ENCODE peak calls at places on chromosomes 5 and 9, in four cellular contexts. F is HCT116, Z is HepG2, W is K562. B is an unnamed sample.

GRCh38 chr5:180874804-180875582 is 13.9 kb upstream of the ZFP62 start:
- DNase-seq in Z (no peak), F (no peak), W (no peak), B (no peak)

GRCh38 chr5:158382473-158382872 is 523.5 kb upstream of the CLINT1 start:
- DNase-seq in F (peak), Z (no peak), W (no peak), B (peak)

GRCh38 chr9:97237311-97237786 is 70.1 kb upstream of the CCDC180 start:
- DNase-seq in W (peak), F (no peak), Z (peak), B (no peak)

GRCh38 chr5:6606884-6607558 is 25.8 kb downstream of the NSUN2 start:
- DNase-seq in F (no peak), W (no peak), Z (no peak), B (no peak)

GRCh38 chr9:75146229-75146628 is 57.9 kb downstream of the OSTF1 start:
- DNase-seq in F (no peak), Z (no peak), W (no peak), B (no peak)

GRCh38 chr5:173123416-173123815 is 20.9 kb upstream of the BNIP1 start:
- DNase-seq in F (no peak), Z (peak), W (no peak), B (no peak)

GRCh38 chr9:18489861-18490260 is 15.9 kb downstream of the ADAMTSL1 start:
- DNase-seq in Z (no peak), W (no peak), F (no peak), B (no peak)

GRCh38 chr9:129309906-129310305 is 131.8 kb upstream of the IER5L start:
- DNase-seq in W (no peak), Z (no peak), F (no peak), B (no peak)

GRCh38 chr9:84694248-84694647 is 24.7 kb downstream of the NTRK2 start:
- DNase-seq in Z (no peak), F (no peak), W (no peak), B (no peak)

GRCh38 chr9:35994959-35995358 is 37.0 kb upstream of the OR2S2 start:
- DNase-seq in Z (no peak), W (no peak), F (no peak), B (no peak)

GRCh38 chr9:137547687-137548543 is 2.3 kb downstream of the PNPLA7 start:
- DNase-seq in W (no peak), F (no peak), Z (no peak), B (no peak)

GRCh38 chr5:126376443-126376842 is 46.8 kb upstream of the GRAMD2B start:
- DNase-seq in W (no peak), F (no peak), Z (no peak), B (no peak)

GRCh38 chr5:157253547-157253946 is 12.4 kb upstream of the CYFIP2 start:
- DNase-seq in Z (peak), F (peak), W (peak), B (peak)

GRCh38 chr5:174420651-174421407 is 303.6 kb upstream of the MSX2 start:
- DNase-seq in Z (no peak), F (no peak), W (no peak), B (no peak)

GRCh38 chr5:168110384-168110783 is 181.1 kb upstream of the WWC1 start:
- DNase-seq in W (no peak), Z (no peak), F (no peak), B (no peak)

GRCh38 chr9:4832786-4833579 is 40.2 kb downstream of the RCL1 start:
- DNase-seq in Z (peak), W (no peak), F (peak), B (peak)

GRCh38 chr9:97670586-97670985 is 26.6 kb downstream of the XPA start:
- DNase-seq in F (no peak), Z (no peak), W (no peak), B (no peak)

GRCh38 chr5:172571892-172572291 is 69.2 kb upstream of the NEURL1B start:
- DNase-seq in F (no peak), Z (no peak), W (no peak), B (no peak)

GRCh38 chr5:176857514-176858273 is 41.5 kb downstream of the HK3 start:
- DNase-seq in F (no peak), W (no peak), Z (no peak), B (no peak)

GRCh38 chr9:16367605-16368424 is 502.7 kb downstream of the BNC2 start:
- DNase-seq in W (no peak), F (no peak), Z (no peak), B (no peak)

GRCh38 chr9:136472640-136473353 is 10.0 kb downstream of the SEC16A start:
- DNase-seq in F (no peak), Z (no peak), W (no peak), B (no peak)

GRCh38 chr5:34488984-34489383 is 167.1 kb upstream of the RAI14 start:
- DNase-seq in Z (no peak), F (no peak), W (peak), B (no peak)

GRCh38 chr5:176614805-176615478 is 5.0 kb upstream of the GPRIN1 start:
- DNase-seq in F (no peak), W (no peak), Z (no peak), B (no peak)

GRCh38 chr9:109258619-109259321 is 62.1 kb downstream of the EPB41L4B start:
- DNase-seq in W (no peak), F (no peak), Z (no peak), B (no peak)

GRCh38 chr9:80797841-80798688 is 891.3 kb downstream of the TLE1 start:
- DNase-seq in W (no peak), Z (no peak), F (no peak), B (no peak)

GRCh38 chr9:91946196-91946595 is 3.8 kb downstream of the ROR2 start:
- DNase-seq in Z (no peak), F (no peak), W (no peak), B (no peak)

GRCh38 chr9:125477089-125477544 is 215.5 kb downstream of the GAPVD1 start:
- DNase-seq in F (no peak), W (peak), Z (no peak), B (no peak)

GRCh38 chr5:78009937-78010527 is 233.9 kb upstream of the TBCA start:
- DNase-seq in Z (no peak), F (no peak), W (no peak), B (no peak)

GRCh38 chr5:6399978-6400910 is 21.9 kb upstream of the MED10 start:
- DNase-seq in F (no peak), Z (no peak), W (no peak), B (no peak)

GRCh38 chr5:178293815-178294214 is 61.2 kb upstream of the PHYKPL start:
- DNase-seq in F (no peak), Z (no peak), W (no peak), B (no peak)

GRCh38 chr9:93894691-93895079 is 60.5 kb downstream of the BARX1 start:
- DNase-seq in W (no peak), Z (no peak), F (no peak), B (no peak)

GRCh38 chr9:109244179-109245132 is 76.4 kb downstream of the EPB41L4B start:
- DNase-seq in F (peak), W (peak), Z (peak), B (peak)

DNA sequence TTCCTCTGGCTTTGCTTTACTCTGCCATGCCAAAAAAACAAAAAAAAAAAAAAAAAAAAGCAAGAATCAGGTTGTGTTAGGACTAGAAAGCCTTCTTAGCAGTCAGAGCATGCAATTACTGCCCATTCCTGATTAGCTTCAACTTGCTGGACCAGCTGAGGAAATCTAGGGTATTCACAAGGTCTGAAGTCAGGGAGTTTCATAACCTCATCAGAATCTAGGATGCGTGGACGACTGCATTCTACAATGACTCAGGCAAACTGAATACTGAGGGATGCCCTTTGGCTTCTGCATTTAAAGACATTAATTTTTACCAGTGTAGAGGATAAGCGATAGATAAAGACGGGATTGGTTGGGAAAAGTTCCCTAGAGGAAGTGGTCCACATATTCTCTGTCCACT is 39.2 kb upstream of the SHOC1 start:
- DNase-seq in W (no peak), F (no peak), Z (no peak), B (no peak)
- TF ChIP-seq TCF7L2 in W (no peak), F (no peak), Z (no peak), B (no peak)

GRCh38 chr9:127848756-127849504 is 5.5 kb downstream of the ENG start:
- DNase-seq in W (no peak), F (no peak), Z (peak), B (no peak)
- TF ChIP-seq CTCF in W (no peak), F (no peak), Z (no peak), B (no peak)

DNA sequence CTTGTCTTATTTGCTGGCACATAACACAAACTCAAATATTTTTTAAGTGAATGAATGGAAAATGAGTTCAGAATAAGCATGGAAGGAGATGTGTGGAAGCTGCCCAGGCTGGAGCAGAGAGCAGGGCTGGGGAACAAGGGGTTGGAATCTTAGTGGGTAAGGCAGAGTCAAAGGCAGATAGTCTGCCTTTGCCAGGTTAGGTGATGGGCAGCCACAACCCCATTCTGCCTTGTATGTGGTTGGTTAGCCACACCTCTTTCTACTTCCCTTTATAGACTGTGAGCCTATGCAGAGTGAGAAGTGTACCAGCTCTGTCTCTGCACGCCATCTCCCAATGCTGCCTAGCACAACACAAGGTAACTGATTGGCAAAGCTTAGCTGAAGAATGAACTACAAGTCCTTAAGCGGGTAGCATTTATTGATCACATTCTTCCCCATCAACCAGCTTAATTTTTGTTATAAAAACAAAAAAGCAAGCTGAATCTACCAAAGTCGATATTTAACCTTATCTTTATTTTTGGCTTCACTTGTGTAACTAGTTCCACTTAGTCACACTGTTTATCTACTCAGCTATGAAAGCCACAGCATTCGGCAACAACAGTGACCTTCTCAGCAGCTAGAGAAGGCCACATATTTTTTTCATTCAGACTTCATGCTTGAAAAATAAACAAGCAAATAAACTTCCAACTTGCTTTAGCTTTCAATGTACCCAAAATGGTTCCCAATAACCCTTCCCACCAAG is 69.6 kb downstream of the KLHL3 start:
- DNase-seq in F (no peak), W (no peak), Z (no peak), B (no peak)
- TF ChIP-seq SIN3A in F (no peak), W (no peak), Z (no peak), B (no peak)

GRCh38 chr5:73183491-73183891 is 10.5 kb downstream of the TMEM174 start:
- DNase-seq in W (no peak), Z (no peak), F (no peak), B (no peak)
- TF ChIP-seq TCF7L2 in W (no peak), Z (no peak), F (no peak), B (no peak)

GRCh38 chr9:132042324-132042723 is 37.3 kb downstream of the MED27 start:
- DNase-seq in Z (no peak), W (peak), F (peak), B (peak)
- TF ChIP-seq CTCF in Z (no peak), W (no peak), F (no peak), B (no peak)

GRCh38 chr5:139417214-139417613 is 13.3 kb upstream of the SPATA24 start:
- DNase-seq in F (no peak), W (no peak), Z (no peak), B (no peak)
- TF ChIP-seq SIN3A in F (no peak), W (no peak), Z (no peak), B (no peak)

GRCh38 chr9:120741701-120742100 is 27.4 kb upstream of the MEGF9 start:
- DNase-seq in Z (no peak), F (no peak), W (no peak), B (no peak)

GRCh38 chr9:120737411-120737810 is 23.1 kb upstream of the MEGF9 start:
- DNase-seq in F (no peak), W (no peak), Z (no peak), B (no peak)

GRCh38 chr9:120740135-120740534 is 25.9 kb upstream of the MEGF9 start:
- DNase-seq in W (no peak), F (no peak), Z (no peak), B (no peak)

GRCh38 chr9:120745278-120745677 is 31.0 kb upstream of the MEGF9 start:
- DNase-seq in F (no peak), W (no peak), Z (no peak), B (no peak)

GRCh38 chr9:120742951-120743416 is 28.7 kb upstream of the MEGF9 start:
- DNase-seq in F (peak), Z (peak), W (peak), B (peak)
- TF ChIP-seq TCF7L2 in F (no peak), Z (no peak), W (no peak), B (no peak)

B was measured in Panc1.